ENCODE peak calls at places on chromosomes 12 and 14, in four cellular contexts. J, P, B and R are unnamed samples. For H3K4me1, the result is how much of the 10 kb centered on the place peaks cover.

GRCh38 chr12:69880566-69880965 is 55.5 kb downstream of the MYRFL start:
- DNase-seq in J (no peak), P (peak), B (no peak), R (no peak)

GRCh38 chr14:50020184-50020583 is 96.2 kb downstream of the VCPKMT start:
- DNase-seq in B (no peak), P (no peak), J (no peak), R (no peak)

GRCh38 chr14:50030049-50030448 is 86.3 kb downstream of the VCPKMT start:
- DNase-seq in B (no peak), P (no peak), J (no peak), R (no peak)

GRCh38 chr12:109302358-109302757 is 6.7 kb downstream of the FOXN4 start:
- DNase-seq in P (no peak), B (no peak), J (no peak), R (no peak)

GRCh38 chr14:23829736-23830474 is 123.7 kb upstream of the DHRS4 start:
- DNase-seq in B (no peak), J (peak), P (peak), R (no peak)

GRCh38 chr12:82436354-82436753 is 78.0 kb downstream of the METTL25 start:
- DNase-seq in B (no peak), J (no peak), P (no peak), R (no peak)

GRCh38 chr12:93302331-93303229 is 75.1 kb upstream of the NUDT4 start:
- DNase-seq in P (peak), B (no peak), J (no peak), R (peak)

GRCh38 chr12:66418908-66419307 is 116.6 kb downstream of the HELB start:
- DNase-seq in J (no peak), B (no peak), P (no peak), R (no peak)

GRCh38 chr14:105854600-105855245 is 328.3 kb downstream of the TMEM121 start:
- DNase-seq in P (peak), B (no peak), J (no peak), R (no peak)

GRCh38 chr12:128797119-128798118 is 26.3 kb downstream of the SLC15A4 start:
- DNase-seq in B (no peak), P (peak), J (no peak), R (peak)

GRCh38 chr12:40336573-40337199 is 111.9 kb downstream of the LRRK2 start:
- DNase-seq in J (no peak), P (no peak), B (no peak), R (peak)

GRCh38 chr14:51139221-51139681 is 44.3 kb upstream of the TRIM9 start:
- DNase-seq in J (no peak), B (no peak), P (no peak), R (peak)

GRCh38 chr12:116513944-116514343 is 45.2 kb upstream of the MAP1LC3B2 start:
- DNase-seq in B (no peak), J (no peak), P (no peak), R (no peak)

GRCh38 chr14:72457641-72458040 is 436.3 kb downstream of the DPF3 start:
- DNase-seq in J (no peak), P (peak), B (no peak), R (peak)

GRCh38 chr12:113235976-113236375 is 14.7 kb downstream of the TPCN1 start:
- DNase-seq in P (peak), B (no peak), J (no peak), R (no peak)

GRCh38 chr14:59265808-59266207 is 77.3 kb downstream of the DAAM1 start:
- DNase-seq in P (no peak), J (no peak), B (no peak), R (no peak)

GRCh38 chr12:56520025-56520810 is 1.4 kb upstream of the RBMS2 start:
- DNase-seq in J (no peak), B (no peak), P (no peak), R (no peak)

GRCh38 chr12:15712160-15712559 is 77.0 kb downstream of the EPS8 start:
- DNase-seq in J (no peak), B (no peak), P (no peak), R (no peak)

GRCh38 chr12:15707516-15708199 is 81.5 kb downstream of the EPS8 start:
- DNase-seq in J (no peak), P (no peak), B (no peak), R (no peak)

GRCh38 chr12:15708396-15709070 is 80.7 kb downstream of the EPS8 start:
- DNase-seq in P (no peak), J (no peak), B (no peak), R (no peak)

GRCh38 chr12:15710860-15711510 is 78.2 kb downstream of the EPS8 start:
- DNase-seq in B (no peak), J (no peak), P (no peak), R (no peak)

DNA sequence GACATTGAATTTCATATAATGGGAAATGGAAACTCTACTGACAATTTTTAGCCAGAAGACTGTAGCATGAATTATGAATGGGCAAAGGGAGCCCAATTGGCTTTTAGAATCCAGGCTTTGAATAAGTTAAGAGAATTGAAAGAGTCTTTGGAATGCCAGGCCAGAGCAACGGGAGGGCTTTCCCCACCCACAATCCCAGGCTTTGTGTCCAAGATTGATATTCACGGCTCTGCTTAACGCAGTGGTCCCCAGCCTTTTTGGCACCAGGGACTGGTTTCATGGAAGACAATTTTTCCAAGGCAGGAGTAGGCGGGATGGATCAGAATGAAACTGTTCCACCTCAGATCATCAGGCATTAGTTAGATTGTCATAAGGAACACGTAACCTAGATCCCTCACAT is 79.7 kb downstream of the EPS8 start:
- DNase-seq in B (no peak), J (no peak), P (no peak), R (no peak)
- H3K4me1 ChIP-seq in B (under half), J (under half), P (under half), R (under half)

GRCh38 chr12:110320548-110320947 is 39.5 kb downstream of the ATP2A2 start:
- DNase-seq in P (no peak), J (no peak), B (no peak), R (no peak)
- H3K4me3 ChIP-seq in P (no peak), J (no peak), B (no peak), R (no peak)

GRCh38 chr14:99651953-99652746 is 7.2 kb downstream of the HHIPL1 start:
- DNase-seq in J (no peak), P (peak), B (no peak), R (no peak)
- TF ChIP-seq CTCF in J (no peak), P (no peak), B (no peak), R (no peak)

GRCh38 chr14:91371990-91372375 is 45.6 kb downstream of the CCDC88C start:
- DNase-seq in B (no peak), J (no peak), P (no peak), R (no peak)

GRCh38 chr14:91374287-91374880 is 43.2 kb downstream of the CCDC88C start:
- DNase-seq in J (no peak), B (no peak), P (no peak), R (no peak)

GRCh38 chr14:91373591-91374245 is 43.9 kb downstream of the CCDC88C start:
- DNase-seq in B (peak), P (peak), J (no peak), R (no peak)

GRCh38 chr14:91371011-91371989 is 46.3 kb downstream of the CCDC88C start:
- DNase-seq in J (no peak), B (no peak), P (no peak), R (no peak)

DNA sequence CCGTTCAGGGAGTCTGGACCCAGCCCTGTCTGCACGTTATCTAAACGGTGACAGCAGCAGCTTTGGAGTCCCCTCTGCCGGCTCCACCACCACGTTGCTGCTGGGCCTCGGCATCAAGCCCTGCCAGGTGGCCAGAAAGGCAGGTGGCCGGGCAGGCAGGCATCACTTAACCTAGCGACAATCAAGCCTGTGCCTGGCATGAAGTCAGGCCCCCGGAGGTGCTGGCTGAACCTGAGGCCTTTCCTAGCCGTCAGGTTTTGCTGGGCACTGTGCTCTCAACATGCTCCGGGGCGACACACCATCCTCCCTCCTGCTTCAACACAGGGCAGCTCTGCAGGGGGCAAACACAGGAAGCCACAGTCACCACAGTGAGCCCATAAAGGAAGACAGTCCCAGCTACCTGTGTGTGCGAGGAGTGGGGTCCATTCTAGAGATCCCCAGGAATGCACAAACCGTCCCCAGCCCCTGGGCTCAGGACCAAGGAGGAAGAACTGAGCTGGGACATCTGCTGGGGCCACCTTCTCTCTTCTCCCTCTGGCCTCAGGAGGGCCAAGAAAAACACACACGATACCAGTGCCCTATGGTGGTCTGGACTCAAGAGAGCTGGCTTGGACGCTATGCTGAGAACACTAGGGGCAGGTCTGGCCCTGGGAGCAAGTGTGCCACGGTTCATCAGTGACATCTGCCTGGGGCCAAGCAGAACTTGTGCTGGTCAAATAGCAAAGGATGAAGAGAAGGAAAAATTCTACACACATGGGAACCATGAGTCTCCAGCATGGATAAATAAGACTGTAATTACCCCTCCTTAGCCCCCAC is 44.7 kb downstream of the CCDC88C start:
- DNase-seq in J (no peak), P (no peak), B (peak), R (no peak)
- H3K4me1 ChIP-seq in J (under half), P (under half), B (half or more), R (under half)

DNA sequence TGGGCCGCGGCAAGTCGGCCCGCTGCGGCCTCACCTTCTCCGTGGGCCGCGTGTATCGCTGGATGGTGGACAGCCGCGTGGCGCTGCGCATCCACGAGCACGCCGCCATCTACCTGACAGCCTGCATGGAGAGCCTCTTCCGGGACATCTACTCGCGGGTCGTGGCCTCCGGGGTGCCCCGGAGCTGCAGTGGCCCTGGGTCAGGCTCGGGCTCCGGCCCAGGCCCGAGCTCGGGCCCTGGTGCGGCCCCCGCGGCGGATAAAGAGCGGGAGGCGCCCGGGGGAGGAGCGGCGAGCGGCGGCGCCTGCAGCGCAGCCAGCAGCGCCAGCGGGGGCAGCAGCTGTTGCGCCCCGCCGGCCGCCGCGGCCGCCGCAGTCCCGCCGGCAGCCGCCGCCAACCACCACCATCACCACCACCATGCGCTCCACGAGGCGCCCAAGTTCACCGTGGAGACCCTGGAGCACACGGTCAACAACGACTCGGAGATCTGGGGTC is 226.2 kb upstream of the CRY1 start:
- DNase-seq in B (no peak), J (no peak), P (peak), R (peak)
- H3K4me3 ChIP-seq in B (peak), J (peak), P (peak), R (peak)